ENCODE peak calls at places on chromosomes 12 and 14, in nine cellular contexts. L, P, N, X, M, D, T, I and W are unnamed samples.

GRCh38 chr12:101941306-101942000 is 64.1 kb downstream of the DRAM1 start:
- DNase-seq in T (no peak), X (no peak), P (no peak), L (no peak), I (peak), M (no peak), N (no peak), D (no peak), W (no peak)

GRCh38 chr14:54606178-54606577 is 39.2 kb downstream of the SAMD4A start:
- DNase-seq in N (no peak), M (peak), I (peak), X (no peak), D (no peak), P (peak), L (no peak), T (no peak), W (no peak)

GRCh38 chr12:57518920-57519757 is 1.2 kb downstream of the DDIT3 start:
- DNase-seq in P (no peak), M (peak), N (no peak), X (peak), D (no peak), L (peak), T (no peak), I (peak), W (no peak)

GRCh38 chr12:45801625-45802024 is 72.1 kb downstream of the ARID2 start:
- DNase-seq in T (no peak), P (no peak), N (no peak), M (no peak), I (no peak), X (no peak), D (no peak), L (no peak), W (no peak)

GRCh38 chr12:80442426-80443222 is 1.4 kb upstream of the PTPRQ start:
- DNase-seq in T (no peak), L (no peak), N (no peak), P (no peak), M (peak), X (no peak), I (no peak), D (no peak), W (no peak)

GRCh38 chr14:20477211-20477876 is 8.1 kb downstream of the PNP start:
- DNase-seq in D (no peak), P (peak), N (no peak), M (no peak), I (peak), X (peak), L (no peak), T (no peak), W (no peak)

GRCh38 chr12:48956279-48957140 is 777 bp downstream of the ARF3 start:
- DNase-seq in P (peak), X (peak), N (no peak), D (peak), M (peak), L (peak), T (peak), I (peak), W (peak)

GRCh38 chr12:52698634-52699340 is 4.5 kb downstream of the KRT77 start:
- DNase-seq in P (no peak), X (no peak), T (no peak), M (no peak), L (no peak), I (no peak), N (no peak), D (no peak), W (no peak)

GRCh38 chr14:74425525-74426201 is 347 bp downstream of the SYNDIG1L start:
- DNase-seq in P (no peak), N (no peak), T (peak), M (peak), L (peak), X (no peak), I (peak), D (no peak), W (peak)

GRCh38 chr12:90512518-90512917 is 442.5 kb downstream of the CCER1 start:
- DNase-seq in P (no peak), D (no peak), X (no peak), M (no peak), N (no peak), L (no peak), I (no peak), T (no peak), W (no peak)

GRCh38 chr12:42904683-42905418 is 315.3 kb upstream of the PRICKLE1 start:
- DNase-seq in T (no peak), P (no peak), L (no peak), I (no peak), X (no peak), N (no peak), D (no peak), M (no peak), W (no peak)

GRCh38 chr12:130787445-130788410 is 51.3 kb downstream of the STX2 start:
- DNase-seq in X (no peak), T (no peak), M (no peak), N (no peak), D (no peak), P (no peak), L (no peak), I (peak), W (no peak)

GRCh38 chr12:96368233-96368632 is 32.0 kb downstream of the CDK17 start:
- DNase-seq in M (no peak), D (no peak), L (peak), X (no peak), T (peak), I (peak), N (no peak), P (no peak), W (no peak)

GRCh38 chr12:14275886-14276285 is 89.6 kb upstream of the ATF7IP start:
- DNase-seq in M (no peak), D (no peak), I (no peak), P (no peak), T (no peak), X (no peak), L (peak), N (peak), W (no peak)

GRCh38 chr12:120466560-120467315 is 2.8 kb downstream of the SRSF9 start:
- DNase-seq in P (peak), N (no peak), T (no peak), X (peak), L (peak), I (peak), D (no peak), M (peak), W (peak)

GRCh38 chr14:51028851-51029754 is 65.8 kb downstream of the TRIM9 start:
- DNase-seq in X (no peak), N (no peak), P (no peak), I (no peak), L (no peak), M (no peak), T (no peak), D (no peak), W (no peak)

GRCh38 chr12:53046655-53047220 is 3.1 kb upstream of the TNS2 start:
- DNase-seq in P (peak), D (peak), T (peak), M (peak), N (peak), L (peak), X (peak), I (peak), W (peak)

GRCh38 chr14:34913619-34914018 is 38.5 kb upstream of the BAZ1A start:
- DNase-seq in L (no peak), M (no peak), D (no peak), N (no peak), P (no peak), T (no peak), I (no peak), X (no peak), W (no peak)

GRCh38 chr14:75402867-75403413 is 24.9 kb upstream of the JDP2 start:
- DNase-seq in P (no peak), X (no peak), N (no peak), M (no peak), I (no peak), L (no peak), D (no peak), T (no peak), W (no peak)

GRCh38 chr14:52013984-52014600 is 24.7 kb downstream of the RTRAF start:
- DNase-seq in X (no peak), T (peak), I (no peak), D (no peak), L (peak), P (no peak), N (no peak), M (peak), W (peak)

GRCh38 chr14:69043007-69043444 is 63.9 kb upstream of the ACTN1 start:
- DNase-seq in P (no peak), L (no peak), I (peak), D (peak), X (peak), N (peak), T (no peak), M (no peak), W (no peak)

GRCh38 chr12:94099191-94099983 is 49.0 kb upstream of the PLXNC1 start:
- DNase-seq in I (peak), X (no peak), L (no peak), T (no peak), N (no peak), P (no peak), M (no peak), D (no peak), W (no peak)

GRCh38 chr12:113241191-113242017 is 20.1 kb downstream of the TPCN1 start:
- DNase-seq in M (no peak), X (peak), D (no peak), N (no peak), P (peak), I (peak), L (peak), T (no peak), W (peak)

GRCh38 chr14:75277796-75278421 is 719 bp upstream of the FOS start:
- DNase-seq in N (no peak), X (no peak), D (no peak), I (no peak), M (no peak), T (no peak), P (no peak), L (no peak), W (no peak)

GRCh38 chr14:99252940-99253868 is 18.8 kb downstream of the BCL11B start:
- DNase-seq in X (no peak), I (no peak), L (no peak), T (no peak), N (no peak), M (no peak), D (no peak), P (no peak), W (no peak)

GRCh38 chr14:93231129-93231979 is 24.3 kb downstream of the UBR7 start:
- DNase-seq in N (no peak), T (peak), M (peak), I (peak), D (no peak), X (no peak), L (peak), P (peak), W (peak)

GRCh38 chr14:24231263-24232120 is 675 bp downstream of the NEDD8 start:
- DNase-seq in D (no peak), I (peak), N (no peak), M (peak), X (no peak), L (peak), P (no peak), T (no peak), W (no peak)

GRCh38 chr12:109307051-109307450 is 2.0 kb downstream of the FOXN4 start:
- DNase-seq in T (no peak), D (no peak), I (no peak), X (no peak), N (no peak), L (no peak), M (no peak), P (no peak), W (no peak)

GRCh38 chr14:21155963-21156362 is at the start of gene OR5AU1:
- DNase-seq in P (no peak), N (no peak), D (no peak), I (no peak), T (no peak), L (no peak), M (no peak), X (no peak), W (no peak)